ENCODE peak calls at places on chromosome 20, in nine cellular contexts. One of them, this sample, is unnamed.
A peak's percentile ranks its signal among the peaks of the same experiment; 100 is the strongest.

GRCh38 chr20:25277941-25278521 is 30.1 kb downstream of the PYGB start:
- DNase-seq in foreskin fibroblast: no peak
- DNase-seq in T-helper 17 cell: no peak
- DNase-seq in lower leg skin: no peak
- DNase-seq in adipocyte: no peak
- DNase-seq in stimulated activated CD8-positive, alpha-beta memory T cell treated with anti-CD3 and anti-CD28 coated beads, Interleukin-7, amount 100 ng/mL, for 24 hours: no peak
- DNase-seq in CD8-positive, alpha-beta T cell: no peak
- DNase-seq in C1 segment of cervical spinal cord: no peak
- DNase-seq in amniotic stem cell: no peak
- DNase-seq in this sample: no peak

GRCh38 chr20:44085616-44086434 is 101.2 kb downstream of the JPH2 start:
- DNase-seq in foreskin fibroblast: no peak
- DNase-seq in T-helper 17 cell: no peak
- DNase-seq in lower leg skin: no peak
- DNase-seq in adipocyte: no peak
- DNase-seq in stimulated activated CD8-positive, alpha-beta memory T cell treated with anti-CD3 and anti-CD28 coated beads, Interleukin-7, amount 100 ng/mL, for 24 hours: no peak
- DNase-seq in CD8-positive, alpha-beta T cell: no peak
- DNase-seq in C1 segment of cervical spinal cord: no peak
- DNase-seq in amniotic stem cell: no peak
- DNase-seq in this sample: no peak

GRCh38 chr20:15642676-15643075 is 930.6 kb downstream of the KIF16B start:
- DNase-seq in foreskin fibroblast: peak; percentile 68
- DNase-seq in T-helper 17 cell: no peak
- DNase-seq in lower leg skin: no peak
- DNase-seq in adipocyte: peak; percentile 23
- DNase-seq in stimulated activated CD8-positive, alpha-beta memory T cell treated with anti-CD3 and anti-CD28 coated beads, Interleukin-7, amount 100 ng/mL, for 24 hours: no peak
- DNase-seq in CD8-positive, alpha-beta T cell: no peak
- DNase-seq in C1 segment of cervical spinal cord: no peak
- DNase-seq in amniotic stem cell: no peak
- DNase-seq in this sample: no peak

GRCh38 chr20:47343007-47343472 is 13.5 kb downstream of the ZMYND8 start:
- DNase-seq in foreskin fibroblast: no peak
- DNase-seq in T-helper 17 cell: no peak
- DNase-seq in lower leg skin: no peak
- DNase-seq in adipocyte: no peak
- DNase-seq in stimulated activated CD8-positive, alpha-beta memory T cell treated with anti-CD3 and anti-CD28 coated beads, Interleukin-7, amount 100 ng/mL, for 24 hours: no peak
- DNase-seq in CD8-positive, alpha-beta T cell: no peak
- DNase-seq in C1 segment of cervical spinal cord: no peak
- DNase-seq in amniotic stem cell: no peak
- DNase-seq in this sample: no peak

GRCh38 chr20:6613280-6613861 is 154.1 kb upstream of the BMP2 start:
- DNase-seq in foreskin fibroblast: no peak
- DNase-seq in T-helper 17 cell: no peak
- DNase-seq in lower leg skin: no peak
- DNase-seq in adipocyte: no peak
- DNase-seq in stimulated activated CD8-positive, alpha-beta memory T cell treated with anti-CD3 and anti-CD28 coated beads, Interleukin-7, amount 100 ng/mL, for 24 hours: no peak
- DNase-seq in CD8-positive, alpha-beta T cell: no peak
- DNase-seq in C1 segment of cervical spinal cord: no peak
- DNase-seq in amniotic stem cell: no peak
- DNase-seq in this sample: peak; percentile 44

GRCh38 chr20:11890331-11891080 is 27.2 kb upstream of the BTBD3 start:
- DNase-seq in foreskin fibroblast: peak; percentile 98
- DNase-seq in T-helper 17 cell: no peak
- DNase-seq in lower leg skin: peak; percentile 76
- DNase-seq in adipocyte: peak; percentile 96
- DNase-seq in stimulated activated CD8-positive, alpha-beta memory T cell treated with anti-CD3 and anti-CD28 coated beads, Interleukin-7, amount 100 ng/mL, for 24 hours: peak; percentile 8
- DNase-seq in CD8-positive, alpha-beta T cell: no peak
- DNase-seq in C1 segment of cervical spinal cord: peak; percentile 78
- DNase-seq in amniotic stem cell: peak; percentile 78
- DNase-seq in this sample: peak; percentile 91

GRCh38 chr20:51050636-51051035 is 27.7 kb upstream of the KCNG1 start:
- DNase-seq in foreskin fibroblast: no peak
- DNase-seq in T-helper 17 cell: no peak
- DNase-seq in lower leg skin: no peak
- DNase-seq in adipocyte: peak; percentile 53
- DNase-seq in stimulated activated CD8-positive, alpha-beta memory T cell treated with anti-CD3 and anti-CD28 coated beads, Interleukin-7, amount 100 ng/mL, for 24 hours: no peak
- DNase-seq in CD8-positive, alpha-beta T cell: no peak
- DNase-seq in C1 segment of cervical spinal cord: no peak
- DNase-seq in amniotic stem cell: no peak
- DNase-seq in this sample: no peak

GRCh38 chr20:38130687-38131587 is 34.1 kb downstream of the TGM2 start:
- DNase-seq in foreskin fibroblast: no peak
- DNase-seq in T-helper 17 cell: no peak
- DNase-seq in lower leg skin: no peak
- DNase-seq in adipocyte: no peak
- DNase-seq in stimulated activated CD8-positive, alpha-beta memory T cell treated with anti-CD3 and anti-CD28 coated beads, Interleukin-7, amount 100 ng/mL, for 24 hours: no peak
- DNase-seq in CD8-positive, alpha-beta T cell: no peak
- DNase-seq in C1 segment of cervical spinal cord: no peak
- DNase-seq in amniotic stem cell: no peak
- DNase-seq in this sample: no peak

GRCh38 chr20:49483706-49484101 is 1.2 kb upstream of the KCNB1 start:
- DNase-seq in foreskin fibroblast: no peak
- DNase-seq in T-helper 17 cell: no peak
- DNase-seq in lower leg skin: no peak
- DNase-seq in adipocyte: no peak
- DNase-seq in stimulated activated CD8-positive, alpha-beta memory T cell treated with anti-CD3 and anti-CD28 coated beads, Interleukin-7, amount 100 ng/mL, for 24 hours: no peak
- DNase-seq in CD8-positive, alpha-beta T cell: no peak
- DNase-seq in C1 segment of cervical spinal cord: no peak
- DNase-seq in amniotic stem cell: no peak
- DNase-seq in this sample: no peak

GRCh38 chr20:52828199-52828598 is 144.0 kb upstream of the TSHZ2 start:
- DNase-seq in foreskin fibroblast: no peak
- DNase-seq in T-helper 17 cell: no peak
- DNase-seq in lower leg skin: no peak
- DNase-seq in adipocyte: no peak
- DNase-seq in stimulated activated CD8-positive, alpha-beta memory T cell treated with anti-CD3 and anti-CD28 coated beads, Interleukin-7, amount 100 ng/mL, for 24 hours: no peak
- DNase-seq in CD8-positive, alpha-beta T cell: no peak
- DNase-seq in C1 segment of cervical spinal cord: no peak
- DNase-seq in amniotic stem cell: no peak
- DNase-seq in this sample: no peak

GRCh38 chr20:1804129-1804503 is 91.1 kb upstream of the SIRPA start:
- DNase-seq in foreskin fibroblast: no peak
- DNase-seq in T-helper 17 cell: no peak
- DNase-seq in lower leg skin: no peak
- DNase-seq in adipocyte: no peak
- DNase-seq in stimulated activated CD8-positive, alpha-beta memory T cell treated with anti-CD3 and anti-CD28 coated beads, Interleukin-7, amount 100 ng/mL, for 24 hours: no peak
- DNase-seq in CD8-positive, alpha-beta T cell: no peak
- DNase-seq in C1 segment of cervical spinal cord: no peak
- DNase-seq in amniotic stem cell: no peak
- DNase-seq in this sample: no peak

This sample was measured in DMS153.